ENCODE peak calls at places on chromosomes 5 and 9, in four cellular contexts. One of them, this sample, is unnamed.

GRCh38 chr5:72234265-72234700 is 85.8 kb downstream of the MRPS27 start:
- DNase-seq in K562: peak
- DNase-seq in HepG2: no peak
- DNase-seq in H1: no peak
- DNase-seq in this sample: peak

GRCh38 chr9:79630521-79631403 is 59.0 kb downstream of the TLE4 start:
- DNase-seq in H1: no peak
- DNase-seq in HepG2: no peak
- DNase-seq in K562: no peak
- DNase-seq in this sample: no peak

GRCh38 chr5:138351056-138351455 is 1.4 kb upstream of the KDM3B start:
- DNase-seq in H1: no peak
- DNase-seq in HepG2: no peak
- DNase-seq in K562: no peak
- DNase-seq in this sample: no peak

GRCh38 chr9:87381050-87381711 is 116.5 kb upstream of the DAPK1 start:
- DNase-seq in H1: no peak
- DNase-seq in HepG2: peak
- DNase-seq in K562: no peak
- DNase-seq in this sample: no peak

GRCh38 chr9:459491-460444 is 245.1 kb downstream of the DOCK8 start:
- DNase-seq in HepG2: no peak
- DNase-seq in K562: no peak
- DNase-seq in H1: no peak
- DNase-seq in this sample: no peak

GRCh38 chr5:33209252-33209651 is 231.5 kb upstream of the TARS1 start:
- DNase-seq in HepG2: no peak
- DNase-seq in K562: no peak
- DNase-seq in H1: no peak
- DNase-seq in this sample: no peak

GRCh38 chr5:148268556-148268955 is at the start of gene SPINK13:
- DNase-seq in H1: no peak
- DNase-seq in HepG2: peak
- DNase-seq in K562: no peak
- DNase-seq in this sample: peak

GRCh38 chr5:159104058-159104651 is 4.4 kb upstream of the EBF1 start:
- DNase-seq in K562: no peak
- DNase-seq in HepG2: no peak
- DNase-seq in H1: peak
- DNase-seq in this sample: no peak

GRCh38 chr9:28735943-28736342 is 1162.7 kb upstream of the C9orf72 start:
- DNase-seq in H1: no peak
- DNase-seq in K562: no peak
- DNase-seq in HepG2: no peak
- DNase-seq in this sample: no peak

GRCh38 chr9:121725008-121725795 is 73.8 kb downstream of the DAB2IP start:
- DNase-seq in K562: no peak
- DNase-seq in HepG2: no peak
- DNase-seq in H1: no peak
- DNase-seq in this sample: peak

GRCh38 chr5:159449925-159450324 is 119.6 kb upstream of the IL12B start:
- DNase-seq in HepG2: no peak
- DNase-seq in K562: no peak
- DNase-seq in H1: no peak
- DNase-seq in this sample: no peak

GRCh38 chr5:169161022-169161680 is 139.8 kb downstream of the SLIT3 start:
- DNase-seq in HepG2: no peak
- DNase-seq in K562: no peak
- DNase-seq in H1: no peak
- DNase-seq in this sample: peak

GRCh38 chr9:94014845-94015244 is 59.7 kb upstream of the BARX1 start:
- DNase-seq in K562: no peak
- DNase-seq in HepG2: no peak
- DNase-seq in H1: no peak
- DNase-seq in this sample: no peak

GRCh38 chr5:168702511-168702910 is 123.3 kb upstream of the PANK3 start:
- DNase-seq in H1: no peak
- DNase-seq in K562: no peak
- DNase-seq in HepG2: no peak
- DNase-seq in this sample: no peak

GRCh38 chr5:168771698-168772097 is 192.5 kb upstream of the PANK3 start:
- DNase-seq in H1: no peak
- DNase-seq in HepG2: no peak
- DNase-seq in K562: no peak
- DNase-seq in this sample: no peak

GRCh38 chr5:169956756-169957155 is 23.5 kb downstream of the INSYN2B start:
- DNase-seq in K562: no peak
- DNase-seq in HepG2: peak
- DNase-seq in H1: no peak
- DNase-seq in this sample: no peak

GRCh38 chr9:69891696-69892095 is 71.1 kb downstream of the CFAP95 start:
- DNase-seq in H1: no peak
- DNase-seq in K562: no peak
- DNase-seq in HepG2: no peak
- DNase-seq in this sample: no peak

GRCh38 chr9:79685576-79685975 is 113.8 kb downstream of the TLE4 start:
- DNase-seq in HepG2: no peak
- DNase-seq in H1: no peak
- DNase-seq in K562: no peak
- DNase-seq in this sample: no peak

GRCh38 chr9:93124793-93125192 is 9.3 kb downstream of the NINJ1 start:
- DNase-seq in HepG2: no peak
- DNase-seq in K562: no peak
- DNase-seq in H1: no peak
- DNase-seq in this sample: no peak

GRCh38 chr5:132498152-132498551 is 7.6 kb upstream of the IRF1 start:
- DNase-seq in HepG2: no peak
- DNase-seq in K562: no peak
- DNase-seq in H1: peak
- DNase-seq in this sample: peak

GRCh38 chr9:114003756-114004155 is 74.3 kb downstream of the AMBP start:
- DNase-seq in HepG2: no peak
- DNase-seq in H1: no peak
- DNase-seq in K562: no peak
- DNase-seq in this sample: peak

GRCh38 chr9:91208837-91209236 is 152.9 kb downstream of the AUH start:
- DNase-seq in K562: no peak
- DNase-seq in H1: no peak
- DNase-seq in HepG2: no peak
- DNase-seq in this sample: no peak

GRCh38 chr5:88878976-88879375 is 4.0 kb downstream of the MEF2C start:
- DNase-seq in H1: no peak
- DNase-seq in K562: no peak
- DNase-seq in HepG2: no peak
- DNase-seq in this sample: peak

GRCh38 chr5:135153661-135154060 is 119.6 kb upstream of the PITX1 start:
- DNase-seq in K562: peak
- DNase-seq in HepG2: no peak
- DNase-seq in H1: no peak
- DNase-seq in this sample: no peak

GRCh38 chr5:88889165-88890069 is 6.4 kb upstream of the MEF2C start:
- DNase-seq in K562: no peak
- DNase-seq in HepG2: no peak
- DNase-seq in H1: peak
- DNase-seq in this sample: peak

GRCh38 chr5:140114341-140115185 is 654 bp downstream of the PURA start:
- DNase-seq in H1: peak
- DNase-seq in K562: peak
- DNase-seq in HepG2: no peak
- DNase-seq in this sample: peak

GRCh38 chr5:153209687-153210086 is 280.8 kb upstream of the GRIA1 start:
- DNase-seq in K562: no peak
- DNase-seq in HepG2: no peak
- DNase-seq in H1: no peak
- DNase-seq in this sample: no peak

GRCh38 chr5:157106668-157107461 is 2.0 kb downstream of the HAVCR2 start:
- DNase-seq in HepG2: no peak
- DNase-seq in H1: no peak
- DNase-seq in K562: no peak
- DNase-seq in this sample: no peak
- TF ChIP-seq JUN in HepG2: no peak
- TF ChIP-seq JUN in H1: no peak
- TF ChIP-seq JUN in K562: no peak
- TF ChIP-seq JUN in this sample: no peak

DNA sequence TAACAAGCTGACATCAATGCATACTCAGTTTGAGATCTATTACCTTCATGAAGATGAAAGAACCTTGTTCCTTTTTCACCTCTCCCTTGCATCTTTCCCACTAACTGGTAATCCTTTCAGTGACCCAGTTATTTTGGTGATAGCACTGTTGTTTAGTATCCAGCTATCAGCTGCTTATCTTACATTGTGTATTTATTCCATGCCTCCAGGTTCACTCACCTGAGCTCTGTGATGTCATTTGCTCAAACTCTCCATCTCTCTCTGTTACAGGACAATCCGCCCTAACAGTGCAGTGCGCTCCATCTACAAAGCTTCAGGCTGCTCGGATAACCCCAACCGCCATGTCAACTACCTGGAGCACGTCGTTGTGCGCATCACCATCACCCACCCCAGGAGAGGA is 235.5 kb downstream of the RFK start:
- DNase-seq in K562: no peak
- DNase-seq in HepG2: no peak
- DNase-seq in H1: no peak
- DNase-seq in this sample: no peak
- TF ChIP-seq MAX in K562: no peak
- TF ChIP-seq MAX in HepG2: no peak
- TF ChIP-seq MAX in H1: no peak
- TF ChIP-seq MAX in this sample: no peak

GRCh38 chr5:64691333-64691732 is 1.0 kb downstream of the SHISAL2B start:
- DNase-seq in HepG2: no peak
- DNase-seq in K562: no peak
- DNase-seq in H1: no peak
- DNase-seq in this sample: no peak
- TF ChIP-seq EZH2 in HepG2: no peak
- TF ChIP-seq EZH2 in K562: no peak
- TF ChIP-seq EZH2 in H1: no peak
- TF ChIP-seq EZH2 in this sample: no peak

GRCh38 chr5:44807269-44807668 is 1.5 kb upstream of the MRPS30 start:
- DNase-seq in K562: no peak
- DNase-seq in H1: no peak
- DNase-seq in HepG2: no peak
- DNase-seq in this sample: peak
- TF ChIP-seq JUN in K562: no peak
- TF ChIP-seq JUN in H1: no peak
- TF ChIP-seq JUN in HepG2: no peak
- TF ChIP-seq JUN in this sample: no peak

GRCh38 chr9:135901036-135901758 is 6.1 kb downstream of the CAMSAP1 start:
- DNase-seq in HepG2: no peak
- DNase-seq in K562: no peak
- DNase-seq in H1: no peak
- DNase-seq in this sample: no peak

GRCh38 chr9:135896205-135896604 is 11.1 kb downstream of the CAMSAP1 start:
- DNase-seq in H1: no peak
- DNase-seq in K562: no peak
- DNase-seq in HepG2: no peak
- DNase-seq in this sample: no peak

GRCh38 chr9:135896626-135897025 is 10.7 kb downstream of the CAMSAP1 start:
- DNase-seq in K562: no peak
- DNase-seq in HepG2: no peak
- DNase-seq in H1: no peak
- DNase-seq in this sample: no peak

GRCh38 chr9:135901826-135902225 is 5.5 kb downstream of the CAMSAP1 start:
- DNase-seq in K562: no peak
- DNase-seq in HepG2: no peak
- DNase-seq in H1: no peak
- DNase-seq in this sample: no peak

GRCh38 chr9:135898634-135899407 is 8.5 kb downstream of the CAMSAP1 start:
- DNase-seq in HepG2: no peak
- DNase-seq in H1: no peak
- DNase-seq in K562: no peak
- DNase-seq in this sample: no peak
- TF ChIP-seq MAX in HepG2: no peak
- TF ChIP-seq MAX in H1: no peak
- TF ChIP-seq MAX in K562: no peak
- TF ChIP-seq MAX in this sample: no peak

GRCh38 chr5:77639624-77640023 is 1.1 kb upstream of the OTP start:
- DNase-seq in HepG2: no peak
- DNase-seq in K562: no peak
- DNase-seq in H1: no peak
- DNase-seq in this sample: no peak

GRCh38 chr5:77638763-77639451 is 394 bp upstream of the OTP start:
- DNase-seq in HepG2: no peak
- DNase-seq in K562: no peak
- DNase-seq in H1: peak
- DNase-seq in this sample: no peak

GRCh38 chr5:77636423-77637169 is 1.9 kb downstream of the OTP start:
- DNase-seq in HepG2: no peak
- DNase-seq in K562: no peak
- DNase-seq in H1: peak
- DNase-seq in this sample: no peak

GRCh38 chr5:77637170-77638074 is 1.1 kb downstream of the OTP start:
- DNase-seq in H1: peak
- DNase-seq in K562: no peak
- DNase-seq in HepG2: no peak
- DNase-seq in this sample: no peak

DNA sequence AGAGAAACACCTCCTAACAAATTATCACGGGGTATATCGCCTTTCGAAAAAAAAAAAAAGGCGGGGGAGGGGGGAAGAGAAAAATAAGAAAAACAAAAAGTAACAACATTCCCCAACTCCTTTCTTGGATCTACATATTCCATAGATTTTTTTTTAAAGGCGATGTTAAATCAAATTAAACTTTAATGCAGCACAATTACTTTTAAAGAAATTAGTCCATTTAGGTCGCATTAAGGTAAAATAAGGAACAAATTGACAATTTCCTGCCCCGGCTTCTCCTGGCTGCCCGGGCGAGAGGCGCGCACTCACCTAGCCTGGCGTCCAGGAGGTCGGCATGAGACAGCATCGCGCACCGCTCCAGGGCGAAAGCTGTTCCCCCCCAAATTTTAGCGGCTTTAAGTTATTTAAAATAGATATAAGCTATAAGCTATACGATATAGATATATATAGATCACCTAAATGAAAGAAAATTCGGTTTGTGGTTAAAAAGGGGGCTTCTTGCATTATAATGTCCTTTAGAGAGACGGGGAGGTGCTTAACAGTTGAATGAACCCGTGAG is at the start of gene OTP:
- DNase-seq in K562: no peak
- DNase-seq in H1: peak
- DNase-seq in HepG2: no peak
- DNase-seq in this sample: no peak
- TF ChIP-seq EZH2 in K562: no peak
- TF ChIP-seq EZH2 in H1: no peak
- TF ChIP-seq EZH2 in HepG2: no peak
- TF ChIP-seq EZH2 in this sample: no peak

DNA sequence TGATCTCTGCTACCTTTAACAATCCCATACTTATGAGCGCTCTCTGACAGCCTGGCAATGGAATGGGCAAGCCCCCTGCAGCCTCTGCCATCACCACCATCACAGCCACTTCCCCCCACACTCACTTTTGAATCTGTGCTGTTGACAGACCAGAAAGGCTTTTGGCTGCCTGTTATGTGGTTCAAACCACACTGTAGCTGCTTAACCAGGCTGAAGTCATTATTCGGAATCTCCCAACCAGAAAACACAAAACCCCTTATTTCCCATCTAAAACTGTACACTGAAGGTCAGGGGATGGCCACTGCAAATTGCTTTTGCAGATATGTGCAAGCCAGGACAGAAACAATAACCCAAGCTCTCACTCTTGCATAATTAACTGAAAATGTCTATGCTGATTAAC is 35.8 kb downstream of the PTCH1 start:
- DNase-seq in HepG2: no peak
- DNase-seq in K562: no peak
- DNase-seq in H1: no peak
- DNase-seq in this sample: no peak
- TF ChIP-seq JUN in HepG2: no peak
- TF ChIP-seq JUN in K562: no peak
- TF ChIP-seq JUN in H1: no peak
- TF ChIP-seq JUN in this sample: no peak